ENCODE peak calls at places on chromosome 21, in six cellular contexts. S, A, W, Z, J and T are unnamed samples.

GRCh38 chr21:41497836-41498235 is 10.1 kb downstream of the TMPRSS2 start:
- DNase-seq in S (no peak), A (no peak), W (no peak), Z (peak; percentile 58), J (no peak), T (no peak)

GRCh38 chr21:44714905-44715304 is 3.5 kb upstream of the TSPEAR start:
- DNase-seq in S (no peak), A (no peak), W (no peak), Z (no peak), J (no peak), T (no peak)

GRCh38 chr21:37580690-37581089 is 214.1 kb downstream of the DYRK1A start:
- DNase-seq in S (no peak), A (no peak), W (no peak), Z (no peak), J (no peak), T (no peak)

GRCh38 chr21:42080788-42081083 is 9.6 kb downstream of the UMODL1 start:
- DNase-seq in S (no peak), A (no peak), W (no peak), Z (no peak), J (no peak), T (no peak)

GRCh38 chr21:28899220-28899619 is 93.5 kb downstream of the LTN1 start:
- DNase-seq in S (no peak), A (no peak), W (no peak), Z (no peak), J (no peak), T (no peak)

GRCh38 chr21:15495965-15496364 is 233.8 kb upstream of the USP25 start:
- DNase-seq in S (no peak), A (no peak), W (no peak), Z (peak; percentile 7), J (no peak), T (no peak)

GRCh38 chr21:44758781-44759627 is 42.6 kb downstream of the UBE2G2 start:
- DNase-seq in S (no peak), A (no peak), W (no peak), Z (no peak), J (no peak), T (no peak)

GRCh38 chr21:42182713-42183371 is 36.1 kb upstream of the ABCG1 start:
- DNase-seq in S (no peak), A (no peak), W (no peak), Z (no peak), J (no peak), T (no peak)

GRCh38 chr21:41965045-41965444 is 11.2 kb upstream of the C2CD2 start:
- DNase-seq in S (no peak), A (no peak), W (no peak), Z (no peak), J (no peak), T (no peak)

GRCh38 chr21:31530918-31531705 is 128.4 kb upstream of the SOD1 start:
- DNase-seq in S (no peak), A (no peak), W (no peak), Z (no peak), J (no peak), T (no peak)

GRCh38 chr21:31754561-31754960 is 22.6 kb upstream of the SCAF4 start:
- DNase-seq in S (no peak), A (no peak), W (no peak), Z (no peak), J (no peak), T (no peak)

GRCh38 chr21:33373451-33373850 is 29.8 kb upstream of the IFNGR2 start:
- DNase-seq in S (no peak), A (no peak), W (no peak), Z (no peak), J (no peak), T (no peak)

GRCh38 chr21:17802568-17802967 is 16.6 kb downstream of the C21orf91 start:
- DNase-seq in S (no peak), A (no peak), W (no peak), Z (no peak), J (no peak), T (no peak)

GRCh38 chr21:44898011-44898493 is 22.6 kb downstream of the ITGB2 start:
- DNase-seq in S (no peak), A (no peak), W (no peak), Z (no peak), J (no peak), T (no peak)

GRCh38 chr21:20641251-20641650 is 357.0 kb upstream of the NCAM2 start:
- DNase-seq in S (no peak), A (no peak), W (no peak), Z (no peak), J (no peak), T (no peak)

GRCh38 chr21:29098156-29098555 is 24.7 kb upstream of the CCT8 start:
- DNase-seq in S (no peak), A (no peak), W (no peak), Z (no peak), J (no peak), T (no peak)

GRCh38 chr21:33265664-33266049 is 510 bp upstream of the IL10RB start:
- DNase-seq in S (no peak), A (no peak), W (no peak), Z (no peak), J (peak; percentile 68), T (no peak)

GRCh38 chr21:16186742-16187141 is 457.0 kb downstream of the USP25 start:
- DNase-seq in S (no peak), A (no peak), W (no peak), Z (no peak), J (no peak), T (no peak)

GRCh38 chr21:33046455-33046854 is 20.7 kb downstream of the OLIG2 start:
- DNase-seq in S (no peak), A (no peak), W (no peak), Z (no peak), J (no peak), T (no peak)

GRCh38 chr21:31366825-31367224 is 22.8 kb upstream of the TIAM1 start:
- DNase-seq in S (no peak), A (no peak), W (no peak), Z (no peak), J (no peak), T (no peak)

GRCh38 chr21:43646550-43647260 is 12.6 kb downstream of the HSF2BP start:
- DNase-seq in S (peak; percentile 63), A (peak; percentile 85), W (peak; percentile 96), Z (peak; percentile 90), J (no peak), T (peak; percentile 65)

GRCh38 chr21:41993744-41994143 is 16.4 kb downstream of the ZBTB21 start:
- DNase-seq in S (no peak), A (no peak), W (no peak), Z (no peak), J (no peak), T (no peak)

GRCh38 chr21:41641510-41641815 is 125.4 kb downstream of the RIPK4 start:
- DNase-seq in S (no peak), A (no peak), W (no peak), Z (no peak), J (no peak), T (no peak)

GRCh38 chr21:39519835-39520234 is 68.1 kb downstream of the SH3BGR start:
- DNase-seq in S (no peak), A (no peak), W (no peak), Z (no peak), J (no peak), T (no peak)

GRCh38 chr21:34909492-34910292 is 139.4 kb downstream of the RUNX1 start:
- DNase-seq in S (no peak), A (no peak), W (no peak), Z (no peak), J (no peak), T (no peak)

GRCh38 chr21:41891132-41891531 is 12.0 kb upstream of the PRDM15 start:
- DNase-seq in S (no peak), A (no peak), W (no peak), Z (no peak), J (no peak), T (no peak)

GRCh38 chr21:46188226-46189212 is 4.3 kb upstream of the SPATC1L start:
- DNase-seq in S (no peak), A (no peak), W (peak; percentile 80), Z (peak; percentile 55), J (no peak), T (no peak)

GRCh38 chr21:46190491-46191131 is 6.4 kb upstream of the SPATC1L start:
- DNase-seq in S (no peak), A (no peak), W (no peak), Z (no peak), J (no peak), T (no peak)

GRCh38 chr21:46189959-46190490 is 5.8 kb upstream of the SPATC1L start:
- DNase-seq in S (peak; percentile 5), A (no peak), W (no peak), Z (no peak), J (no peak), T (no peak)

GRCh38 chr21:46187814-46188213 is 3.6 kb upstream of the SPATC1L start:
- DNase-seq in S (no peak), A (no peak), W (no peak), Z (no peak), J (no peak), T (no peak)

GRCh38 chr21:46189213-46189958 is 5.1 kb upstream of the SPATC1L start:
- DNase-seq in S (peak; percentile 13), A (no peak), W (peak; percentile 63), Z (no peak), J (no peak), T (no peak)
- TF ChIP-seq TAF1 in S (no peak), A (no peak), W (no peak), Z (no peak), J (no peak), T (no peak)

GRCh38 chr21:27722095-27722494 is 755.2 kb upstream of the ADAMTS5 start:
- DNase-seq in S (no peak), A (no peak), W (no peak), Z (no peak), J (no peak), T (no peak)

GRCh38 chr21:27725916-27726315 is 759.0 kb upstream of the ADAMTS5 start:
- DNase-seq in S (no peak), A (no peak), W (no peak), Z (no peak), J (no peak), T (no peak)

GRCh38 chr21:27719226-27719625 is 752.3 kb upstream of the ADAMTS5 start:
- DNase-seq in S (no peak), A (no peak), W (no peak), Z (no peak), J (no peak), T (no peak)

GRCh38 chr21:27721675-27722074 is 754.8 kb upstream of the ADAMTS5 start:
- DNase-seq in S (no peak), A (no peak), W (no peak), Z (no peak), J (no peak), T (no peak)
- TF ChIP-seq POLR2AphosphoS5 in S (no peak), A (no peak), W (no peak), Z (no peak), J (no peak), T (no peak)

DNA sequence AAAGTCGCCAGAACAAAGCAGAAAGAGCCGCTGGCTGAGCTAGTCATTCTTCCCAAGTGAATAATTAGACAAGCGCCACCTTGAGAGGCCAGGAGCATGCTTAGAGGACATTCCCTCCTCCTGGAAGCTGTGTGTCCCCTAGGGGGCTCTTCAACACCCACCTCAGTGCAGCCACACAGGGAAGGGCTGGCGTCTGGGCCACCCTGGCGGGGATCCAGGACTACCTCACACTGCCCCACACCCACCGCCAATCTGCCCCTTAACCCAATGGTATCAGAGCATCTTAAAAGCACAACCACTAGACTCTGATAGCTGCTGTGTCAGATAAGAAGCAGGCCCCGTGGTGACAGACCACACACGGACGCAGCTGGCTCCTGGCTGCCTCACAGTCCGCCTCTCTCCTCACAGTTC is 24.9 kb downstream of the SETD4 start:
- DNase-seq in S (no peak), A (no peak), W (peak; percentile 38), Z (no peak), J (no peak), T (no peak)
- TF ChIP-seq TAF1 in S (no peak), A (no peak), W (no peak), Z (no peak), J (no peak), T (no peak)

GRCh38 chr21:25107708-25108107 is 499.6 kb downstream of the MRPL39 start:
- DNase-seq in S (no peak), A (peak; percentile 7), W (no peak), Z (no peak), J (no peak), T (no peak)
- TF ChIP-seq POLR2AphosphoS5 in S (no peak), A (no peak), W (no peak), Z (no peak), J (no peak), T (no peak)